ENCODE peak calls at places on chromosomes 7 and 10, in eight cellular contexts. P is ovary, L is IMR-90, H is tibial nerve, F is body of pancreas, W is HCT116, I is sigmoid colon, Z is gastrocnemius medialis. V is an unnamed sample.

GRCh38 chr10:73368238-73368637 is 9.6 kb upstream of the CFAP70 start:
- DNase-seq in P (no peak), L (no peak), H (no peak), F (no peak), W (no peak), I (no peak), Z (no peak), V (no peak)

GRCh38 chr10:131968949-131969348 is 12.8 kb downstream of the BNIP3 start:
- DNase-seq in P (no peak), L (no peak), H (no peak), F (no peak), W (no peak), I (peak; percentile 43), Z (no peak), V (no peak)

GRCh38 chr7:87934699-87935372 is 785 bp downstream of the ADAM22 start:
- DNase-seq in P (no peak), L (no peak), H (no peak), F (no peak), W (no peak), I (no peak), Z (no peak), V (peak; percentile 23)

GRCh38 chr7:70788276-70788675 is 343.7 kb upstream of the GALNT17 start:
- DNase-seq in P (no peak), L (no peak), H (no peak), F (no peak), W (no peak), I (no peak), Z (no peak), V (no peak)

GRCh38 chr10:34295142-34295548 is 520.0 kb downstream of the PARD3 start:
- DNase-seq in P (no peak), L (peak; percentile 38), H (no peak), F (no peak), W (no peak), I (no peak), Z (no peak), V (no peak)

GRCh38 chr10:132359305-132360040 is 27.5 kb downstream of the LRRC27 start:
- DNase-seq in P (no peak), L (no peak), H (no peak), F (no peak), W (no peak), I (peak; percentile 53), Z (no peak), V (no peak)

GRCh38 chr7:115724400-115725056 is 306.0 kb downstream of the TFEC start:
- DNase-seq in P (no peak), L (no peak), H (no peak), F (peak; percentile 24), W (no peak), I (no peak), Z (no peak), V (no peak)

GRCh38 chr10:118960166-118961090 is 69.1 kb upstream of the NANOS1 start:
- DNase-seq in P (peak; percentile 24), L (no peak), H (no peak), F (no peak), W (no peak), I (no peak), Z (no peak), V (peak; percentile 65)

GRCh38 chr7:5594616-5595544 is 171.2 kb upstream of the TNRC18 start:
- DNase-seq in P (peak; percentile 66), L (peak; percentile 38), H (no peak), F (no peak), W (no peak), I (no peak), Z (no peak), V (no peak)
- H3K27ac ChIP-seq in P (peak overlapping the region; percentile 70), L (peak overlapping the region; percentile 94), H (peak overlapping the region; percentile 35), F (peak overlapping the region; percentile 38), W (peak overlapping the region; percentile 95), I (peak overlapping the region; percentile 70), Z (no peak overlapping the region), V (peak overlapping the region; percentile 81)

DNA sequence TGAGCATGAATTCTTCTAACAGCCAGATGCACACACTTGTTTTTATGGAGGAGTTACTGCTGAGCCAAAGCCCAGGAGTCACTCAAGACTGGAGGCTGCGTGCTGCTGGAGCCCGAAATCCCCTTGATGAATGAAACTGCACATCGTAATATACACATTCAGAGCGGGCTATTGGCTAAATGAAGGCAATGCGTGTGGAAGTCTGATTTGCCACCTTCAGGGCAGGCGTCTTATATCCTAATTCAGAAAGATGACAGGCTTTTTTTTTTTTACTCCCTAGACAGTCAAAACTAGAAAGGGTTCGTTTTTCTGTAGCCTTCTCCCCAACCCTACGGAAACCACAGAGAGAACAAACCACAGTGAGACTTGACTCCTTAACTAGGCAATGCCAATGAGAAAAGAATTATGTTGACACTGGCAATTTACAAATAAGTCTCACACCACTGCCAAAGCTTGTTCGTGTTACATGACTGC is 227.2 kb upstream of the KLF14 start:
- DNase-seq in P (no peak), L (peak; percentile 77), H (no peak), F (no peak), W (peak; percentile 75), I (no peak), Z (no peak), V (no peak)
- TF ChIP-seq POLR2A in P (no peak), L (no peak), H (no peak), F (no peak), W (peak; percentile 66), I (no peak), Z (no peak), V (no peak)

DNA sequence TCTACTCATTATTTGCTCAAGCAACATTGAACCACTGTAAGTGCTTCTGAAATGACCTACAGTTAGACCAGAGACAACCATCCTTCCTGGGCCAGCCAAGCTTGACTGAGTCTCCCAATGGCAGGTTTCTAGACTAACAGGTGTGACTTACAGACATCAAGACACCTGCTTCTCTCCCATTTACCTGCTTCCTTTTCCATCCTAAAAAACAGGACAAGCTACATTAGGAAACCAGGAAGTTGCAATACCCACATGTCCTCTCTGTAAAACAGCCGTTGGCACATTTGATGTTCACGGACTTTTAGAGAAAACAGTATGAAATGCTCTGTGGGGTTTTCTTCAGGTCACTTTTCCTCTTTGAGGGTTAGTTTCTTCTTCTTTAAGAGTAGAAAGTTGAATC is 4.0 kb downstream of the HECW1 start:
- DNase-seq in P (no peak), L (no peak), H (no peak), F (no peak), W (no peak), I (no peak), Z (no peak), V (no peak)
- H3K27me3 ChIP-seq in P (no peaks in the 10 kb centered on the region), L (peaks cover 38% of the 10 kb centered on the region), H (no peaks in the 10 kb centered on the region), F (peaks cover 4% of the 10 kb centered on the region), W (no peaks in the 10 kb centered on the region), I (peaks cover 62% of the 10 kb centered on the region), Z (peaks cover 44% of the 10 kb centered on the region), V (peaks cover 11% of the 10 kb centered on the region)

GRCh38 chr7:138542183-138542582 is 82.1 kb downstream of the TRIM24 start:
- DNase-seq in P (no peak), L (no peak), H (no peak), F (no peak), W (no peak), I (no peak), Z (no peak), V (no peak)

GRCh38 chr7:138543739-138544138 is 83.7 kb downstream of the TRIM24 start:
- DNase-seq in P (no peak), L (no peak), H (no peak), F (no peak), W (no peak), I (no peak), Z (no peak), V (no peak)

GRCh38 chr7:138538996-138539644 is 79.1 kb downstream of the TRIM24 start:
- DNase-seq in P (no peak), L (no peak), H (no peak), F (no peak), W (no peak), I (no peak), Z (no peak), V (no peak)

DNA sequence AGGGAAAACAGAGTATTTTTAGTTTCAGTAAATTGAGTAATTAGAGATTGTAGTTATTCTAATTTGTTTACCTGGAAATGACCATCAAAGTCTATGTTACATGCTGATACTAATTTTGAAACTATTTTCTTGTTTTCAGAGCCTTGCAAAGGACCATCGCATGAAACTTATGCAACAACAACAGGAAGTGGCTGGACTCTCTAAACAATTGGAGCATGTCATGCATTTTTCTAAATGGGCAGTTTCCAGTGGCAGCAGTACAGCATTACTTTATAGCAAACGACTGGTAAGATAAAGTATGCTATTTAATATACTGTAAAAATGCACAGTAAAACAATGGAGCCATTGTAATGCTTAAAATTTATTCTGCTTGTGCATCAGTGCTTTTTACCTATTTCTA is 78.5 kb downstream of the TRIM24 start:
- DNase-seq in P (no peak), L (peak; percentile 55), H (no peak), F (no peak), W (no peak), I (no peak), Z (no peak), V (no peak)
- H3K27ac ChIP-seq in P (no peak overlapping the region), L (no peak overlapping the region), H (no peak overlapping the region), F (no peak overlapping the region), W (no peak overlapping the region), I (no peak overlapping the region), Z (no peak overlapping the region), V (no peak overlapping the region)

GRCh38 chr10:120854388-120854787 is 3.2 kb downstream of the WDR11 start:
- DNase-seq in P (no peak), L (no peak), H (no peak), F (no peak), W (no peak), I (no peak), Z (no peak), V (no peak)

DNA sequence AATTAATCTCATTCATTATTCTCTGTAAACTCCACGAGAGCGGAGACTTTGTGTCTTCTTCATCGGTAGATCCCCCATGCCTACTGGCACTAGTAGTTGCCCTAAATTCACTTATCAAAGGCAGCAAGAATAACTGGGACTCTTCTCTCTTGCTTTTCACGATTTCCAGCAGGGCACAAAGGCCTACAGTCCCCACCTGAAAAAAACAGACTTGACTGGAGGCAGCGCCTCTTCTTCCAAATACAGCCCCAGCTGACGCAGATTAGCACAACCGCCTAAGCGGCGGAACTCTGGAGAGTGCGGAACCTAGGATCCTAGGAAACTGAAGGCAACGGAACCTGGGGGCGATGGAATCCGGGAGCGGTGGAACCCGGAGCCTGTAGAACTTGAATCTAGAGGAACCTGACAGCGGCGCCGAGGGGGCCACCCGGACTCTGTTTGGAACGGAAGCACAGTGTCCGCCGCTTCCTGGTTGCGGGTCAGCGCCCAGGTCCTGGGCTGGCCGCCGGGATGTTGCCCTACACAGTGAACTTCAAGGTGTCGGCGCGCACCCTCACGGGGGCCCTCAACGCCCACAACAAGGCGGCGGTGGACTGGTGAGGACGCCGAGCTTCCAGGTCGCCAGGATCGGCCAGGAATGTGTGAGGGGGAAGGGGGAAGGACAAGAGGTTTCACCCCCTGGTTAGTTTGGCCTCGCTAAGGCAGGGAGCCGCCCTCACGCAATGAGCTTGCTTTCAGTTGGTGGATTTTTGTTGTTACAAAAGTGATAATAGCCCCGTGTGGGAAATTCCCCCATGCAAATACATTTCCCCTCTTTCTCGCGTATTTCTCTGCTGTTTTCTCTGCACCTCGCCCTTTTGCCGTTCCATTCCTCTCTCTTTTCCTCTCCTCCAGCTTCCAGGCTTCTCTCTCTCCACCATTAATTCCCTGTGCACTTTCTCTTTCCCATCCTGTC is at the start of gene WDR11:
- DNase-seq in P (peak; percentile 81), L (peak; percentile 90), H (peak; percentile 85), F (peak; percentile 92), W (peak; percentile 93), I (peak; percentile 94), Z (peak; percentile 73), V (peak; percentile 86)
- TF ChIP-seq POLR2A in P (peak; percentile 45), L (peak; percentile 75), H (peak; percentile 27), F (peak; percentile 97), W (peak; percentile 93), I (peak; percentile 70), Z (peak; percentile 32), V (no peak)

V was measured in uterus.